ENCODE peak calls at places on chromosomes 4 and X, in six cellular contexts. S is left lung, F is left ventricle myocardium inferior, H is breast epithelium, C is GM13977, E is coronary artery. D is an unnamed sample.

GRCh38 chr4:140675599-140676231 is 80.5 kb downstream of the TBC1D9 start:
- DNase-seq in S (no peak), F (no peak), H (no peak), C (no peak), E (no peak), D (no peak)

GRCh38 chrX:1398431-1399340 is 6.8 kb upstream of the SLC25A6 start:
- DNase-seq in S (no peak), F (peak; percentile 12), H (no peak), C (no peak), E (no peak), D (no peak)

GRCh38 chr4:113945906-113946305 is 33.5 kb downstream of the ARSJ start:
- DNase-seq in S (no peak), F (no peak), H (no peak), C (no peak), E (no peak), D (no peak)

GRCh38 chrX:17563515-17563914 is 173.8 kb upstream of the SCML1 start:
- DNase-seq in S (no peak), F (no peak), H (no peak), C (no peak), E (no peak), D (no peak)

GRCh38 chr4:9906996-9907395 is 114.3 kb downstream of the SLC2A9 start:
- DNase-seq in S (no peak), F (no peak), H (no peak), C (no peak), E (no peak), D (no peak)

GRCh38 chr4:4569036-4569435 is 27.2 kb upstream of the STX18 start:
- DNase-seq in S (no peak), F (no peak), H (no peak), C (no peak), E (no peak), D (no peak)

GRCh38 chr4:122583906-122584305 is 37.0 kb downstream of the IL21 start:
- DNase-seq in S (no peak), F (no peak), H (peak; percentile 27), C (no peak), E (no peak), D (no peak)

GRCh38 chrX:10104958-10105658 is 51.7 kb upstream of the CLCN4 start:
- DNase-seq in S (no peak), F (no peak), H (no peak), C (no peak), E (no peak), D (no peak)

GRCh38 chrX:121851033-121851432 is 803.6 kb downstream of the GLUD2 start:
- DNase-seq in S (no peak), F (no peak), H (no peak), C (no peak), E (no peak), D (no peak)

GRCh38 chr4:85482000-85482738 is 7.2 kb downstream of the ARHGAP24 start:
- DNase-seq in S (no peak), F (no peak), H (no peak), C (no peak), E (no peak), D (no peak)

GRCh38 chr4:10201356-10202223 is 85.0 kb upstream of the WDR1 start:
- DNase-seq in S (no peak), F (no peak), H (no peak), C (no peak), E (no peak), D (no peak)

GRCh38 chr4:141713771-141714445 is 77.5 kb downstream of the IL15 start:
- DNase-seq in S (no peak), F (no peak), H (no peak), C (no peak), E (no peak), D (no peak)

GRCh38 chrX:124239911-124240310 is 92.5 kb upstream of the TEX13D start:
- DNase-seq in S (no peak), F (no peak), H (no peak), C (peak; percentile 35), E (no peak), D (no peak)

GRCh38 chrX:148647666-148648065 is 147.2 kb downstream of the AFF2 start:
- DNase-seq in S (no peak), F (no peak), H (no peak), C (no peak), E (no peak), D (no peak)

GRCh38 chrX:106964290-106964689 is 35.7 kb downstream of the MORC4 start:
- DNase-seq in S (no peak), F (no peak), H (no peak), C (no peak), E (no peak), D (no peak)

GRCh38 chr4:63122955-63123354 is 1286.3 kb downstream of the TECRL start:
- DNase-seq in S (no peak), F (no peak), H (no peak), C (no peak), E (no peak), D (no peak)

GRCh38 chrX:25131055-25131454 is 115.3 kb upstream of the ARX start:
- DNase-seq in S (no peak), F (no peak), H (no peak), C (no peak), E (no peak), D (no peak)

GRCh38 chrX:132119283-132119682 is 8.5 kb downstream of the FRMD7 start:
- DNase-seq in S (no peak), F (no peak), H (peak; percentile 36), C (no peak), E (no peak), D (no peak)

GRCh38 chr4:92299152-92299551 is 4.6 kb upstream of the GRID2 start:
- DNase-seq in S (no peak), F (no peak), H (no peak), C (no peak), E (no peak), D (no peak)

GRCh38 chr4:149997881-149998421 is 80.3 kb upstream of the DCLK2 start:
- DNase-seq in S (no peak), F (no peak), H (no peak), C (peak; percentile 4), E (no peak), D (no peak)

GRCh38 chr4:3225946-3226345 is 23.0 kb upstream of the MSANTD1 start:
- DNase-seq in S (peak; percentile 49), F (no peak), H (no peak), C (no peak), E (no peak), D (no peak)

GRCh38 chr4:24793219-24794005 is 2.0 kb upstream of the SOD3 start:
- DNase-seq in S (no peak), F (no peak), H (no peak), C (no peak), E (no peak), D (no peak)

GRCh38 chr4:1049591-1049905 is 38.1 kb downstream of the FGFRL1 start:
- DNase-seq in S (peak; percentile 28), F (peak; percentile 13), H (no peak), C (no peak), E (no peak), D (peak; percentile 21)

GRCh38 chrX:130108647-130109428 is 1.5 kb downstream of the ELF4 start:
- DNase-seq in S (peak; percentile 66), F (peak; percentile 39), H (no peak), C (peak; percentile 74), E (no peak), D (no peak)

GRCh38 chr4:110622841-110623709 is at the start of gene PITX2:
- DNase-seq in S (peak; percentile 75), F (peak; percentile 74), H (peak; percentile 61), C (peak; percentile 95), E (peak; percentile 85), D (peak; percentile 99)

GRCh38 chr4:110620352-110621327 is 2.2 kb downstream of the PITX2 start:
- DNase-seq in S (no peak), F (no peak), H (no peak), C (peak; percentile 54), E (peak; percentile 63), D (no peak)

GRCh38 chr4:110623710-110624015 is 786 bp upstream of the PITX2 start:
- DNase-seq in S (no peak), F (no peak), H (no peak), C (no peak), E (no peak), D (no peak)

GRCh38 chr4:110621328-110621812 is 1.5 kb downstream of the PITX2 start:
- DNase-seq in S (no peak), F (no peak), H (no peak), C (peak; percentile 39), E (no peak), D (no peak)

DNA sequence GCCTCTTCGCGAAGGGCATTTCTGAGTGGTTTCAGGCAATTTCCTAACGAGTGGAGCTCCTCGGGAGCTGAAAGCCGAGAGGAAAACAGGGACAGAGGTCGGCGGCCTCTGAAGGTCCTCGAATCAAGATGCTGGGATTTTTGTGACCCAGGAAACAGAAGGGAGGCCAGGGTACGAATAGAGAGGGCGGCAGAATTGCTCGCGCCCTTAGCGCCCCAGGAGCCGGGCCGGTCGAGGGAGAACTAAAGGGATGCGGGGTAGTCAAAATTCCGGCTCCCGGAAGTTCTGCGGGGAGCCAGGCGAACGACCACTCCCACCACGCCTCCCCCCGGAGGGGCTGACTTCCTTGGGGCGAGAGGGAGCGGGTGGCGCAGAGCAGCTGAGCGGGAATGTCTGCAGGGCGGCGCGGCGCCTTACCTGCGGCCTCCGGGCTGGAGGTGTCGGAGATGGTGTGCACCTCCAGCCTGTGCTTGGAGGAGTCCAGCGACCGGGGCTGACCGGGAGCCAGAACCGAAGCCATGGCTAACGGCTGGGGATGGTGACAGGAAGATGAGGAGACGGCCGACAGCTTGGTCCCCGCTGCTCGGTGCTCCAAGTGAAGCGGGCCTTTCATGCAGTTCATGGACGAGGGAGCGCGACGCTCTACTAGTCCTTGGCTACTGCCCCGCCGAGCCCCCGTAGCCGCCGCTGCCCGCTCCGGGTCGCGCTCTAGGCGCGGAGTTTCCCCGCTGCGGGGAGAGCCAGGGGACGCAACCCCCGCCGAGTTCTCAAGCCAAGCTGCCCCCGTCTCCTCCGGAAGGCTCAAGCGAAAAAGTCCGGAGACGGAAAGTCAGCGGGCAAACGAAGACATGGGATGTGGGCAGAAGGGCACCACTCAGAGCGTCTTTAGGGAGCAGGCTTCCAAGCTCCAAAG is 782 bp downstream of the PITX2 start:
- DNase-seq in S (no peak), F (no peak), H (no peak), C (peak; percentile 36), E (peak; percentile 66), D (no peak)
- TF ChIP-seq CTCF in S (no peak), F (no peak), H (no peak), C (no peak), E (no peak), D (no peak)

GRCh38 chr4:126592088-126592487 is 1040.7 kb upstream of the INTU start:
- DNase-seq in S (no peak), F (no peak), H (no peak), C (no peak), E (no peak), D (no peak)
- TF ChIP-seq CTCF in S (no peak), F (peak; percentile 46), H (no peak), C (no peak), E (no peak), D (peak; percentile 55)

GRCh38 chrX:45322382-45322781 is 121.7 kb upstream of the DIPK2B start:
- DNase-seq in S (no peak), F (no peak), H (peak; percentile 27), C (no peak), E (no peak), D (no peak)
- TF ChIP-seq CTCF in S (peak; percentile 21), F (peak; percentile 57), H (no peak), C (peak; percentile 26), E (no peak), D (no peak)

DNA sequence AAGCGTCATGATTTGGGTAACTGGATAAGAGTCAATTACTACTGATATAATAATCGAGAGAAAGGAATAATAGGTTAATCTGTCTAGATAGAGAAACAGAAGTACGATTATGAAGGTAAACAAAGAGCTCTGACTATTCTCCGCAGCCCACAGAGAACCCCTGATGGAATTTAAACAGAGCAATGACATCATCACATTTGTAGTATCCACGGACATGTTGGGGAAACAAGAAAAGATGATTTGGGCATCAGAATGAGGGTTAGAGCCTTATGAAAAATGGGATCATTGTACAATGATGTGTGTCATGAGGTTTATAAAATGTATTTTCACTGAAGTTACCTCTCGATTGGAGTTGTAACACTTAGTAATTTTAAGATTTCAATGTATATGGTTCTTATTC is 129.9 kb downstream of the DTHD1 start:
- DNase-seq in S (no peak), F (no peak), H (no peak), C (no peak), E (no peak), D (no peak)
- TF ChIP-seq CTCF in S (no peak), F (no peak), H (no peak), C (no peak), E (no peak), D (no peak)